ENCODE peak calls at places on chromosomes 16 and 17, in eight cellular contexts. Q is esophagus muscularis mucosa; I is spleen; X is brain microvascular endothelial cell; N is fibroblast of the aortic adventitia; R is CD4-positive, alpha-beta T cell; W is heart right ventricle; B is GM13976. Z is an unnamed sample.

GRCh38 chr17:46854515-46854914 is 3.1 kb downstream of the WNT9B start:
- DNase-seq in I (peak; percentile 8), R (no peak), Q (no peak), W (no peak), N (no peak), B (no peak), X (no peak), Z (no peak)

GRCh38 chr17:8159032-8159400 is 3.7 kb downstream of the VAMP2 start:
- DNase-seq in Q (no peak), X (no peak), N (no peak), I (no peak), W (no peak), R (no peak), B (no peak), Z (no peak)

GRCh38 chr17:80997471-80998387 is 6.1 kb downstream of the CHMP6 start:
- DNase-seq in Q (no peak), R (no peak), N (no peak), I (peak; percentile 68), B (peak; percentile 25), W (no peak), X (peak; percentile 24), Z (no peak)

GRCh38 chr16:11621920-11622651 is 35.4 kb upstream of the LITAF start:
- DNase-seq in N (peak; percentile 60), R (peak; percentile 69), W (peak; percentile 33), I (peak; percentile 88), B (peak; percentile 54), Q (no peak), X (no peak), Z (no peak)

GRCh38 chr17:18319604-18320256 is 4.6 kb downstream of the SMCR8 start:
- DNase-seq in W (no peak), I (peak; percentile 73), Q (no peak), X (peak; percentile 50), R (no peak), N (peak; percentile 74), B (no peak), Z (no peak)

GRCh38 chr16:89110641-89111040 is 17.0 kb downstream of the ACSF3 start:
- DNase-seq in I (peak; percentile 40), R (no peak), N (no peak), W (no peak), X (no peak), B (no peak), Q (no peak), Z (peak; percentile 47)

GRCh38 chr16:4266372-4266771 is 6.5 kb downstream of the TFAP4 start:
- DNase-seq in X (no peak), R (no peak), B (peak; percentile 36), W (no peak), Q (no peak), N (no peak), I (no peak), Z (no peak)

GRCh38 chr17:17097763-17098345 is 55.6 kb downstream of the MPRIP start:
- DNase-seq in R (no peak), W (no peak), B (no peak), X (no peak), I (peak; percentile 31), Q (no peak), N (no peak), Z (peak; percentile 42)

GRCh38 chr16:49703494-49703893 is 152.4 kb downstream of the ZNF423 start:
- DNase-seq in W (no peak), N (no peak), I (no peak), R (no peak), Q (no peak), X (no peak), B (no peak), Z (no peak)

GRCh38 chr17:69539274-69539673 is 124.8 kb downstream of the MAP2K6 start:
- DNase-seq in X (no peak), I (no peak), N (no peak), B (no peak), Q (no peak), W (no peak), R (no peak), Z (no peak)

GRCh38 chr16:50473375-50473945 is 74.7 kb upstream of the NKD1 start:
- DNase-seq in B (no peak), W (no peak), I (no peak), R (no peak), X (no peak), N (no peak), Q (no peak), Z (no peak)

GRCh38 chr16:55651841-55652824 is 3.7 kb upstream of the SLC6A2 start:
- DNase-seq in N (no peak), X (no peak), W (no peak), I (no peak), R (no peak), Q (no peak), B (no peak), Z (no peak)

GRCh38 chr16:65119905-65120341 is 1.9 kb downstream of the CDH11 start:
- DNase-seq in I (no peak), R (no peak), W (no peak), B (no peak), Q (peak; percentile 92), X (peak; percentile 62), N (peak; percentile 92), Z (no peak)

GRCh38 chr16:10080031-10080772 is 102.0 kb downstream of the GRIN2A start:
- DNase-seq in I (no peak), Q (no peak), X (peak; percentile 83), W (peak; percentile 25), R (no peak), N (peak; percentile 93), B (no peak), Z (no peak)

DNA sequence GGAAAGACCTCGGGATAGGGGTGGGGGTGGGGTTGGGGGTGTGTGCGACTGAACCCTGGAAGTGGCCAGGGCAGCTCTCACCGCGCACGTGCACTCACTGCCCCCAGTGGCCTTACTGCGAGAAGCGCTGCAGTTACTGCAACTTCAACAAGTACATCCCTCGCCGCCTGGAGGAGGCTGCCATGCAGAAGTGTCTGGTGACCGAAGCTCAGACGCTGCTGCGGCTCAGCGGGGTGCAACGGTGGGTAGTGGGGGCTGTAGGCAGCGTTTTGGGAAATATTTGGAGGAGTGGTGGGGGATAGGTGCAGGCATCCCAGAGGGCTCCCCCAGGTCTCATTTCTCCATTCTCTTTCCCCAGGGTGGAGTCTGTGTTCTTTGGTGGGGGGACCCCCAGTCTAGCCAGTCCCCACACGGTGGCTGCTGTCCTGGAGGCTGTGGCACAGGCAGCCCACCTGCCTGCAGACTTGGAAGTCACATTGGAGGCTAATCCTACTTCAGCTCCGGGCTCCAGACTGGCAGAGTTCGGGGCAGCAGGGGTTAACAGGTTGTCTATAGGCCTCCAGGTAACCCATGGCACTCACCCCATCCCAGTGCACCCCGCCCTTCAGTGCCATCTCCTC is 972 bp downstream of the RSAD1 start:
- DNase-seq in W (peak; percentile 69), Q (peak; percentile 93), R (peak; percentile 62), N (peak; percentile 72), I (peak; percentile 92), B (peak; percentile 81), X (peak; percentile 68), Z (peak; percentile 87)
- TF ChIP-seq CTCF in W (peak; percentile 29), Q (peak; percentile 38), R (peak; percentile 25), N (peak; percentile 69), I (peak; percentile 48), B (peak; percentile 51), X (peak; percentile 74), Z (peak; percentile 66)

DNA sequence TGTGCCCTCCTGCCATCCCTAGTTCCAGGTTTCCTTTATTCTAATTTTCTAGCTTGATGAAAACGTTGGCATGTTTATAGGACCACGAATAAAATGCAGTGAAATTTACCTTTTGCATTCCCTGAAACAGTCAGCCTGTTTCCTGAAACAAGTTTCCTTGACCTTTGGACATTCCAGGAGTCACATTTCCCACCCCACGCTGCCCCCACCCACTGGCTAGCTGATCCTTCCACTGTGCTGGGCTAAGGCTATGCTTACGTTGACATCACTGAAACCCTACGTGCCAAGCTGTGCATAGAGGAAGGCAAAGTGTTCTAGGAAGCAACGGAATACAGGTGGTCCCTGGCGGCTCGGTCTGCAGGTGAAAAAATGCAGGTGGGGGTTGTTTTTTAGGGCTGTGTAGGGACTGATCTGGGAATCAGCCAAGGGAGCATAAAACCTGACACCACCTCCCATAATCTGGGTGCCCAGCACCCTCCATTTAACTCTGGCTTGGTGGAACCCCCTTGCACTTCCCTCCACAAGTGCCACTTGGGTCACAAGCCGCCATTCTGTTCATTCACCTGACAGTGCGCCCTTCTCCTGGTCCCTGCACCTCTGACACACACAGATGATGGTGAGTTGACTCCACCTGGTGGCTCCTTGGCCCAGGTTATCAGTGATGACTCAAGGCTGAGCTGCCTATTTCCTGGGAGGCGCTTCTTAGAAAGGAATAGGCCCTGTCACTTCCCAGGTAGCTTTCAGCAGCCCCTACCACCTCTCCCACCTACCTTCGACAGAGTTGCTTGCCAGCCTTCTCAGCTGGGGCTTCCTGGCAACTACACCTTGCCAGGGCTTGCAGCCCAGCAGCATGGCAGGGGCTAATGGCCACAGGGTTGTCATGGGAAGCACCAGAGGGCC is 83.7 kb downstream of the N4BP1 start:
- DNase-seq in I (peak; percentile 69), B (peak; percentile 79), N (no peak), Q (no peak), W (no peak), R (no peak), X (no peak), Z (peak; percentile 49)
- TF ChIP-seq CTCF in I (peak; percentile 18), B (peak; percentile 45), N (no peak), Q (no peak), W (no peak), R (no peak), X (peak; percentile 41), Z (peak; percentile 40)

GRCh38 chr17:77323413-77324171 is 182.8 kb downstream of the SEC14L1 start:
- DNase-seq in R (no peak), B (peak; percentile 64), W (peak; percentile 61), N (peak; percentile 48), Q (no peak), X (no peak), I (peak; percentile 85), Z (peak; percentile 84)
- TF ChIP-seq CTCF in R (no peak), B (no peak), W (no peak), N (no peak), Q (no peak), X (no peak), I (no peak), Z (peak; percentile 23)

GRCh38 chr16:28064706-28065249 is 1.3 kb upstream of the GSG1L start:
- DNase-seq in I (no peak), X (no peak), Q (no peak), N (no peak), W (no peak), R (no peak), B (no peak), Z (peak; percentile 60)

GRCh38 chr16:28062261-28063046 is 1.1 kb downstream of the GSG1L start:
- DNase-seq in B (no peak), W (no peak), X (no peak), N (no peak), Q (no peak), R (no peak), I (peak; percentile 50), Z (no peak)

GRCh38 chr16:28063047-28063521 is 430 bp downstream of the GSG1L start:
- DNase-seq in N (no peak), B (no peak), W (no peak), X (no peak), R (no peak), Q (no peak), I (peak; percentile 52), Z (no peak)

GRCh38 chr16:28064150-28064549 is 636 bp upstream of the GSG1L start:
- DNase-seq in B (no peak), R (no peak), Q (no peak), I (no peak), N (no peak), W (no peak), X (no peak), Z (peak; percentile 57)

DNA sequence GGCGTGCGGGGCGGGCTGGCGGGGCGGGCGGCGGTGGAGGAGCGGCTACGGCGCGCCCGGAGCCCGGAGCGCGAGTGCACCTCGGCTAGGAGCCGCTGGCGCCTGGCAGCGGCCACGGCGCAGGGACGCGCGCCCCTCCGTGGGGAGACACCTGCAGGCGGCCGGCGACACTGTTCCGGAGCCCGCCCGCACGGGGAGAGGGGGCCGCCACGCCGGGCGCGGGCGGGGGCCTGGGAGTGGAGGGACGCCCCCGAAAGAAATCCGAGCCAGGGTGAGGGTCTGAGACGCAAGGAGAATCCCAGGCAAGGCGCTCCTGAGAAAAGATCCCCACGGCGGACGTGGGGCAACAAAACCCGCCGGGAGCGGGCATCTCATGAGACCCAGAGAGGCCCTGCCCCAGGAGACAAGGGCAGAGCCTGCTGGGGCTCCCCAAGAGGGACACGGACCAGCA is at the start of gene GSG1L:
- DNase-seq in I (peak; percentile 59), X (no peak), B (no peak), R (no peak), N (no peak), W (no peak), Q (no peak), Z (no peak)
- TF ChIP-seq CTCF in I (no peak), X (no peak), B (no peak), R (no peak), N (no peak), W (peak; percentile 18), Q (no peak), Z (peak; percentile 58)

Z was measured in chondrocyte.